ENCODE peak calls at places on chromosomes 7 and 10, in ten cellular contexts. One of them, this sample, is unnamed.
A peak's percentile ranks its signal among the peaks of the same experiment; 100 is the strongest.

GRCh38 chr10:61821153-61821552 is 80.3 kb upstream of the ARID5B start:
- DNase-seq in lower lobe of right lung: no peak
- DNase-seq in COLO829: peak; percentile 65
- DNase-seq in naive thymus-derived CD4-positive, alpha-beta T cell: no peak
- DNase-seq in iPS-NIHi11: no peak
- DNase-seq in ureter: no peak
- DNase-seq in MM.1S: no peak
- DNase-seq in NCI-H1105 treated with DMSO at 0.1 percent for 48 hours: no peak
- DNase-seq in HCEC 1CT: no peak
- DNase-seq in AG04450: no peak
- DNase-seq in this sample: no peak

GRCh38 chr10:107081644-107082043 is 82.9 kb downstream of the SORCS1 start:
- DNase-seq in lower lobe of right lung: no peak
- DNase-seq in COLO829: peak; percentile 63
- DNase-seq in naive thymus-derived CD4-positive, alpha-beta T cell: no peak
- DNase-seq in iPS-NIHi11: no peak
- DNase-seq in ureter: no peak
- DNase-seq in MM.1S: no peak
- DNase-seq in NCI-H1105 treated with DMSO at 0.1 percent for 48 hours: no peak
- DNase-seq in HCEC 1CT: no peak
- DNase-seq in AG04450: no peak
- DNase-seq in this sample: no peak

GRCh38 chr7:30321089-30321991 is 36.9 kb downstream of the ZNRF2 start:
- DNase-seq in lower lobe of right lung: no peak
- DNase-seq in COLO829: no peak
- DNase-seq in naive thymus-derived CD4-positive, alpha-beta T cell: no peak
- DNase-seq in iPS-NIHi11: no peak
- DNase-seq in ureter: no peak
- DNase-seq in MM.1S: peak; percentile 46
- DNase-seq in NCI-H1105 treated with DMSO at 0.1 percent for 48 hours: no peak
- DNase-seq in HCEC 1CT: no peak
- DNase-seq in AG04450: no peak
- DNase-seq in this sample: no peak

GRCh38 chr7:112481833-112482669 is 1.3 kb downstream of the LSMEM1 start:
- DNase-seq in lower lobe of right lung: no peak
- DNase-seq in COLO829: peak; percentile 89
- DNase-seq in naive thymus-derived CD4-positive, alpha-beta T cell: no peak
- DNase-seq in iPS-NIHi11: no peak
- DNase-seq in ureter: peak; percentile 57
- DNase-seq in MM.1S: no peak
- DNase-seq in NCI-H1105 treated with DMSO at 0.1 percent for 48 hours: no peak
- DNase-seq in HCEC 1CT: peak; percentile 96
- DNase-seq in AG04450: no peak
- DNase-seq in this sample: no peak

GRCh38 chr10:86365346-86366032 is 1.1 kb downstream of the GRID1 start:
- DNase-seq in lower lobe of right lung: no peak
- DNase-seq in COLO829: no peak
- DNase-seq in naive thymus-derived CD4-positive, alpha-beta T cell: no peak
- DNase-seq in iPS-NIHi11: no peak
- DNase-seq in ureter: no peak
- DNase-seq in MM.1S: no peak
- DNase-seq in NCI-H1105 treated with DMSO at 0.1 percent for 48 hours: no peak
- DNase-seq in HCEC 1CT: no peak
- DNase-seq in AG04450: no peak
- DNase-seq in this sample: no peak

GRCh38 chr7:151645311-151645710 is 125.6 kb upstream of the RHEB start:
- DNase-seq in lower lobe of right lung: no peak
- DNase-seq in COLO829: no peak
- DNase-seq in naive thymus-derived CD4-positive, alpha-beta T cell: no peak
- DNase-seq in iPS-NIHi11: no peak
- DNase-seq in ureter: no peak
- DNase-seq in MM.1S: no peak
- DNase-seq in NCI-H1105 treated with DMSO at 0.1 percent for 48 hours: no peak
- DNase-seq in HCEC 1CT: no peak
- DNase-seq in AG04450: no peak
- DNase-seq in this sample: no peak

GRCh38 chr7:129778770-129779601 is 167.5 kb downstream of the NRF1 start:
- DNase-seq in lower lobe of right lung: no peak
- DNase-seq in COLO829: no peak
- DNase-seq in naive thymus-derived CD4-positive, alpha-beta T cell: no peak
- DNase-seq in iPS-NIHi11: peak; percentile 61
- DNase-seq in ureter: no peak
- DNase-seq in MM.1S: peak; percentile 7
- DNase-seq in NCI-H1105 treated with DMSO at 0.1 percent for 48 hours: no peak
- DNase-seq in HCEC 1CT: no peak
- DNase-seq in AG04450: no peak
- DNase-seq in this sample: no peak

GRCh38 chr10:35933940-35934636 is 292.0 kb upstream of the FZD8 start:
- DNase-seq in lower lobe of right lung: no peak
- DNase-seq in COLO829: no peak
- DNase-seq in naive thymus-derived CD4-positive, alpha-beta T cell: no peak
- DNase-seq in iPS-NIHi11: no peak
- DNase-seq in ureter: no peak
- DNase-seq in MM.1S: no peak
- DNase-seq in NCI-H1105 treated with DMSO at 0.1 percent for 48 hours: no peak
- DNase-seq in HCEC 1CT: no peak
- DNase-seq in AG04450: no peak
- DNase-seq in this sample: no peak

GRCh38 chr10:118951218-118951617 is 78.3 kb upstream of the NANOS1 start:
- DNase-seq in lower lobe of right lung: no peak
- DNase-seq in COLO829: no peak
- DNase-seq in naive thymus-derived CD4-positive, alpha-beta T cell: no peak
- DNase-seq in iPS-NIHi11: no peak
- DNase-seq in ureter: no peak
- DNase-seq in MM.1S: no peak
- DNase-seq in NCI-H1105 treated with DMSO at 0.1 percent for 48 hours: peak; percentile 64
- DNase-seq in HCEC 1CT: no peak
- DNase-seq in AG04450: no peak
- DNase-seq in this sample: peak; percentile 29

GRCh38 chr10:70376436-70377378 is 5.7 kb downstream of the LRRC20 start:
- DNase-seq in lower lobe of right lung: no peak
- DNase-seq in COLO829: no peak
- DNase-seq in naive thymus-derived CD4-positive, alpha-beta T cell: no peak
- DNase-seq in iPS-NIHi11: no peak
- DNase-seq in ureter: no peak
- DNase-seq in MM.1S: no peak
- DNase-seq in NCI-H1105 treated with DMSO at 0.1 percent for 48 hours: no peak
- DNase-seq in HCEC 1CT: no peak
- DNase-seq in AG04450: no peak
- DNase-seq in this sample: no peak

GRCh38 chr7:28298870-28299484 is 113.3 kb upstream of the CREB5 start:
- DNase-seq in lower lobe of right lung: no peak
- DNase-seq in COLO829: peak; percentile 69
- DNase-seq in naive thymus-derived CD4-positive, alpha-beta T cell: no peak
- DNase-seq in iPS-NIHi11: peak; percentile 66
- DNase-seq in ureter: no peak
- DNase-seq in MM.1S: no peak
- DNase-seq in NCI-H1105 treated with DMSO at 0.1 percent for 48 hours: peak; percentile 66
- DNase-seq in HCEC 1CT: peak; percentile 77
- DNase-seq in AG04450: no peak
- DNase-seq in this sample: peak; percentile 58